ENCODE peak calls at places on chromosomes 11 and 22, in six cellular contexts. E is brain microvascular endothelial cell, B is RWPE1, D is Panc1, Z is endothelial cell, O is fibroblast of villous mesenchyme. I is an unnamed sample.

GRCh38 chr11:2523821-2524391 is 79.1 kb downstream of the KCNQ1 start:
- DNase-seq in E (no peak), O (no peak), D (no peak), B (no peak), Z (no peak), I (no peak)

GRCh38 chr11:58594826-58595225 is 16.0 kb downstream of the ZFP91 start:
- DNase-seq in D (no peak), E (no peak), O (no peak), B (no peak), Z (no peak), I (no peak)

GRCh38 chr11:67289651-67290479 is 762 bp downstream of the ANKRD13D start:
- DNase-seq in Z (no peak), O (no peak), E (no peak), B (no peak), D (no peak), I (no peak)

GRCh38 chr11:2912038-2912410 is 17.2 kb downstream of the PHLDA2 start:
- DNase-seq in E (no peak), O (no peak), Z (no peak), D (no peak), B (no peak), I (no peak)

GRCh38 chr22:46072030-46072881 is 78.1 kb upstream of the PPARA start:
- DNase-seq in Z (no peak), B (no peak), E (no peak), D (no peak), O (peak; percentile 72), I (no peak)

GRCh38 chr11:2300290-2300935 is 1.3 kb downstream of the C11orf21 start:
- DNase-seq in B (no peak), E (no peak), D (no peak), Z (no peak), O (no peak), I (no peak)

GRCh38 chr11:41826129-41826528 is 366.7 kb upstream of the LRRC4C start:
- DNase-seq in E (no peak), B (no peak), O (no peak), Z (no peak), D (no peak), I (no peak)

GRCh38 chr11:6438979-6439571 is 1.7 kb downstream of the HPX start:
- DNase-seq in Z (peak; percentile 61), D (peak; percentile 41), B (peak; percentile 36), E (peak; percentile 35), O (peak; percentile 69), I (no peak)

GRCh38 chr11:3055881-3056280 is 1.3 kb downstream of the CARS1 start:
- DNase-seq in B (no peak), E (no peak), D (no peak), O (no peak), Z (no peak), I (no peak)

GRCh38 chr22:46652081-46652929 is 32.1 kb downstream of the GRAMD4 start:
- DNase-seq in E (peak; percentile 48), B (no peak), D (no peak), O (peak; percentile 71), Z (no peak), I (no peak)

GRCh38 chr11:2898366-2899079 is 12.9 kb upstream of the CDKN1C start:
- DNase-seq in O (peak; percentile 93), E (peak; percentile 89), D (no peak), Z (no peak), B (peak; percentile 82), I (peak; percentile 58)

GRCh38 chr22:41873391-41873790 is 40.5 kb downstream of the SREBF2 start:
- DNase-seq in Z (no peak), E (no peak), B (no peak), D (no peak), O (no peak), I (no peak)

GRCh38 chr11:17686185-17686980 is 33.0 kb upstream of the MYOD1 start:
- DNase-seq in D (no peak), O (no peak), E (no peak), B (no peak), Z (no peak), I (no peak)

GRCh38 chr11:8099291-8099899 is 18.4 kb downstream of the TUB start:
- DNase-seq in E (peak; percentile 88), Z (peak; percentile 85), O (peak; percentile 85), B (peak; percentile 60), D (peak; percentile 84), I (peak; percentile 46)

GRCh38 chr11:71200761-71201160 is 51.6 kb downstream of the SHANK2 start:
- DNase-seq in O (no peak), Z (no peak), E (no peak), D (no peak), B (no peak), I (no peak)

GRCh38 chr11:128407962-128408361 is 179.4 kb downstream of the ETS1 start:
- DNase-seq in E (peak; percentile 44), B (no peak), O (peak; percentile 83), Z (no peak), D (no peak), I (peak; percentile 92)

GRCh38 chr22:47029244-47030001 is 267.0 kb downstream of the TBC1D22A start:
- DNase-seq in Z (no peak), O (no peak), B (no peak), E (no peak), D (no peak), I (no peak)

GRCh38 chr11:112279901-112280267 is 19.2 kb upstream of the PLET1 start:
- DNase-seq in Z (peak; percentile 76), D (no peak), O (peak; percentile 53), B (peak; percentile 55), E (peak; percentile 26), I (no peak)

DNA sequence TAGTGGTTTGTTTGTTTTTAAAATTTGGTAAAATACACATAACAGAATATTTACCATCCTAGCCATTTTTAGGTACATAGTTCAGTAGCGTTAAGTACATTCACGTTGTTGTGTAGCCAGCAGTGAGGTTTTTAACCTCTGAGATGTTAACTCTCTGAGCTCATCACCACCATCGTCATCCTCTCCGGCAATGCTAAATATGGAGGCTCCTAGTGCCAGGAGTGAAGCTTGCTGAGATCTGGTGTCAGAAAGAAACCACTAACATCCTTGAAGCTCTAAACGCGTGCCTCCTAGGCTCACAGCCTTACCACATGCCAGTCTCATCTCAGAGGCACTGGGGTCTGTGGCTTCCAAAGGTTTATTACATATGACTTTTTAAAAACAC is 330.2 kb upstream of the B3GAT1 start:
- DNase-seq in B (no peak), O (peak; percentile 80), D (no peak), E (peak; percentile 87), Z (no peak), I (no peak)
- TF ChIP-seq CTCF in B (no peak), O (no peak), D (no peak), E (no peak), Z (no peak), I (no peak)

DNA sequence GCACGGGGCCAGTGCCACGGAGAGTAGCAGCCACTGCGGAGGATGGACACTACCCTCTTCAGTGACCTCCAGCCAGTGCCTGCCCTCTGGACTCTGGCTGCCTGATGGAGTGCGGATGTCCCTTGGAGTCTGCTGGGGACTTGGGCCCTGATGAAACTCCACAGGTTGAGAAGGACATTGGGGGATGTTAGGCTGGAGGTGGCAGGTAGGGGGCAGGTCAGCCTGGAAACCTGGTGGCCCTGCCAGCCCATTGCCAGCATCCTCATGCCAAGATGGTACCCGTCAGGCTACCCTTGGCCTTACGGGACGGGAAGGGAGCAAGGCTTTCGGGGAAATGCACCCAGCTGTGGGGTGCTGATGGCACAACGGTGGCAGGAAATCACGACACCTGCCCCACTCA is 4.0 kb downstream of the CABP7 start:
- DNase-seq in B (no peak), D (no peak), E (no peak), Z (no peak), O (no peak), I (no peak)
- TF ChIP-seq CTCF in B (no peak), D (no peak), E (peak; percentile 11), Z (no peak), O (no peak), I (no peak)

GRCh38 chr11:57202282-57202681 is 20.5 kb downstream of the LRRC55 start:
- DNase-seq in D (no peak), O (no peak), B (no peak), Z (no peak), E (no peak), I (no peak)
- TF ChIP-seq CTCF in D (no peak), O (no peak), B (no peak), Z (no peak), E (no peak), I (no peak)

GRCh38 chr11:62505784-62506145 is 40.8 kb downstream of the AHNAK start:
- DNase-seq in O (peak; percentile 22), B (no peak), Z (no peak), D (no peak), E (no peak), I (no peak)

GRCh38 chr11:62505112-62505783 is 41.4 kb downstream of the AHNAK start:
- DNase-seq in B (no peak), Z (no peak), O (no peak), E (peak; percentile 16), D (no peak), I (no peak)

GRCh38 chr11:62507023-62507422 is 39.6 kb downstream of the AHNAK start:
- DNase-seq in B (no peak), D (no peak), Z (no peak), E (no peak), O (no peak), I (no peak)

GRCh38 chr11:62506413-62506940 is 40.1 kb downstream of the AHNAK start:
- DNase-seq in O (no peak), E (no peak), B (no peak), Z (no peak), D (no peak), I (no peak)

GRCh38 chr11:62508336-62509058 is 38.1 kb downstream of the AHNAK start:
- DNase-seq in D (peak; percentile 27), Z (peak; percentile 64), B (no peak), O (peak; percentile 91), E (peak; percentile 17), I (peak; percentile 17)
- TF ChIP-seq CTCF in D (peak; percentile 83), Z (no peak), B (no peak), O (peak; percentile 69), E (peak; percentile 79), I (peak; percentile 68)

DNA sequence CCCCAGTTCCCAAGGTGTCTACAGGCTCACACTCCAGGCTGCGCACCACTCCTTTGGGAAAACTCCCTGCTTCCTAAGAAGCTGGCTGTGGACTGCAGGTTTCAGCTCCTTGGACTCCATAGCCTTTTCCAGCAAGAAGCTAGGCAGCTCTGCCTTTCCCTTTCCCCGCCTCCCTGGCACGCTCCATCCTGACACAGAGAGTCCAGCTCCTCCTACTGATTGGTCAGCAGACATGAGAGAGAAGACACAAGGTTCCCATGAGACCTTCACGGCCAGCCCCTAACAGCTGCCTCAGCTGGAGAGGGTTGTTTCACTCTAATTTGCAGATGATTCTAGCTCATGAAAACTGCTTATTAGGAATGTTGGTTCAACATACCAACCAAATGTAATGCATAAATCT is 27.6 kb downstream of the TENM4 start:
- DNase-seq in D (no peak), Z (peak; percentile 13), E (peak; percentile 87), O (peak; percentile 79), B (peak; percentile 62), I (peak; percentile 84)
- TF ChIP-seq CTCF in D (no peak), Z (no peak), E (no peak), O (no peak), B (no peak), I (no peak)

DNA sequence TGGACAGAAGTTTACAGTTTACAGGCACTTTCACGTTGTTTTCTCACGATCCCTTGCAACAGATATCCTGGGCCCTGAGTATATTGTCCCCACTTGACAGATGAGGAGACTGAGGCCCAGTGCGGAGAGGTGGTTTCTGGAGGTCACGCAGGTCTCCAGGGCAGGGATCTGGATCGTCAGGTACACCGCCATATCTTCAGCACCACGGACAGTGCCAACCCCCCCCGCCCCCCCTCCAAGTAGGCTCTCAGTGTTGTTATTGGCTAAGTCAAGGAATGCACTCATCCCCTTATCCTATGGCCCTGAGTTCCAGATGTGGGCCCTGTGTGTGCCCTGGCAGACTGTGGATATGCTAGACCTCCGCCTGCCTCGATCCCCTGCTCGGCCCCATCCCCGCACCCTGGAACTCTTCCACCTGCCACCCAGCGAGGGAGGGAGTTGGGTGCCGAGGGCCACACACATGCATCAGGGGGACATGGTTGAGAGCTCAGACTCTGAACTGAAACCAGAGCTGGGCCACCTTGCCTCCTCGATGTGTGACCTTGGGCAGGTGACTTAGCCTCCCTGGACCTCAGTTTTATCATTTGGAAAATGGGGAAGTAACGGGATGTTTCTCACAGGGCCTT is 37.5 kb downstream of the MPPED1 start:
- DNase-seq in Z (no peak), O (no peak), D (no peak), E (no peak), B (peak; percentile 51), I (no peak)
- TF ChIP-seq CTCF in Z (no peak), O (no peak), D (no peak), E (no peak), B (no peak), I (no peak)

I was measured in AG04449.